ENCODE peak calls at places on chromosome 1, in seven cellular contexts. M is mesenchymal stem cell, P is H1, E is trophoblast cell, C is H9, D is mesendoderm, L is neuronal stem cell. F is an unnamed sample.

GRCh38 chr1:207605444-207606361 is 39.2 kb upstream of the CR1L start:
- DNase-seq in D (no peak), C (no peak), E (no peak), L (no peak), M (no peak), P (no peak), F (no peak)

GRCh38 chr1:26861286-26861701 is 1.7 kb upstream of the SFN start:
- DNase-seq in E (no peak), M (peak; percentile 58), C (no peak), P (no peak), D (peak; percentile 73), L (no peak), F (peak; percentile 46)

GRCh38 chr1:234395297-234395696 is 22.0 kb downstream of the COA6 start:
- DNase-seq in P (no peak), E (no peak), C (no peak), L (no peak), M (no peak), D (no peak), F (no peak)

GRCh38 chr1:207205613-207206009 is 101.6 kb downstream of the C4BPA start:
- DNase-seq in P (no peak), E (no peak), C (no peak), D (no peak), M (no peak), L (no peak), F (no peak)

GRCh38 chr1:222749927-222750326 is 12.9 kb downstream of the FAM177B start:
- DNase-seq in C (no peak), D (peak; percentile 93), E (no peak), L (peak; percentile 27), P (no peak), M (no peak), F (no peak)

GRCh38 chr1:151805066-151805820 is at the start of gene LINGO4:
- DNase-seq in M (no peak), P (no peak), L (no peak), C (no peak), E (no peak), D (no peak), F (no peak)

GRCh38 chr1:224052767-224053166 is 61.1 kb upstream of the FBXO28 start:
- DNase-seq in L (no peak), P (no peak), E (no peak), C (no peak), D (no peak), M (peak; percentile 16), F (peak; percentile 89)

GRCh38 chr1:7912743-7913557 is 27.7 kb downstream of the TNFRSF9 start:
- DNase-seq in E (peak; percentile 34), C (peak; percentile 61), L (no peak), D (peak; percentile 67), P (no peak), M (no peak), F (no peak)

GRCh38 chr1:79430437-79430836 is 423.9 kb upstream of the ADGRL4 start:
- DNase-seq in C (peak; percentile 34), P (peak; percentile 46), L (no peak), D (no peak), M (no peak), E (no peak), F (no peak)

GRCh38 chr1:215599418-215599817 is 32.3 kb downstream of the KCTD3 start:
- DNase-seq in L (no peak), D (peak; percentile 6), C (no peak), P (no peak), E (no peak), M (peak; percentile 73), F (peak; percentile 78)

GRCh38 chr1:208652300-208653160 is 408.3 kb upstream of the PLXNA2 start:
- DNase-seq in P (peak; percentile 53), D (peak; percentile 86), C (peak; percentile 69), M (peak; percentile 87), E (peak; percentile 80), L (peak; percentile 45), F (peak; percentile 66)

GRCh38 chr1:18950415-18951026 is 6.0 kb downstream of the IFFO2 start:
- DNase-seq in L (no peak), E (peak; percentile 70), D (no peak), C (no peak), M (no peak), P (no peak), F (no peak)

GRCh38 chr1:158951956-158952355 is 20.6 kb downstream of the PYHIN1 start:
- DNase-seq in M (no peak), L (no peak), D (no peak), P (no peak), E (no peak), C (peak; percentile 89), F (no peak)

DNA sequence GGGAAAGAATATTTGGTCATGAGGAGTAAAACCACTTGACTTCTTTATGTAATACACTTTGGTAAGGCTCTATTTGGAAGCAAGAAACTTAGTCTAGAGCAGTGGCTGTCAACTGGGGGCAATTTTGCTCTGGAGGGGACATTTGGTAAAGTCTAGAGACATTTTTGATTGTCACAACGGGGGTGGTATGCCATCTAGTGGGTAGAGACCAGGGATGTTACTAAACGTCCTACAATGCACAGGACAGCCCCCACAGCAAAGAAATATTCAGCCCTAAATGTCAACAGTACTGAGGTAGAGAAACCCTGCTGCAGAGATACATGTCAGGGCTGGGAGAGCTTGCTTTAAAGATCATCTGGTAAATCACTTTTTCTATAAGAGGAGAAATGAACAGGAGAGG is 13.5 kb downstream of the FUCA1 start:
- DNase-seq in D (peak; percentile 11), C (no peak), L (no peak), M (peak; percentile 22), E (no peak), P (no peak), F (no peak)
- H3K4ac ChIP-seq in D (no peak overlapping the region), C (no peak overlapping the region), L (no peak overlapping the region), M (no peak overlapping the region), E (no peak overlapping the region), P (no peak overlapping the region), F (no peak overlapping the region)

GRCh38 chr1:12333036-12333785 is 103.4 kb downstream of the VPS13D start:
- DNase-seq in P (no peak), C (no peak), E (no peak), D (no peak), M (no peak), L (no peak), F (no peak)
- H3K4ac ChIP-seq in P (no peak overlapping the region), C (no peak overlapping the region), E (no peak overlapping the region), D (no peak overlapping the region), M (no peak overlapping the region), L (no peak overlapping the region), F (no peak overlapping the region)

GRCh38 chr1:210743038-210743437 is 390.9 kb downstream of the KCNH1 start:
- DNase-seq in P (no peak), C (no peak), D (no peak), E (no peak), M (no peak), L (no peak), F (no peak)
- H3K4ac ChIP-seq in P (no peak overlapping the region), C (no peak overlapping the region), D (no peak overlapping the region), E (no peak overlapping the region), M (no peak overlapping the region), L (no peak overlapping the region), F (no peak overlapping the region)

GRCh38 chr1:115078708-115079107 is 10.6 kb downstream of the TSPAN2 start:
- DNase-seq in D (no peak), L (no peak), E (no peak), M (no peak), C (no peak), P (no peak), F (no peak)
- H3K4ac ChIP-seq in D (no peak overlapping the region), L (no peak overlapping the region), E (no peak overlapping the region), M (no peak overlapping the region), C (no peak overlapping the region), P (no peak overlapping the region), F (no peak overlapping the region)

GRCh38 chr1:89175601-89176256 is at the start of gene GBP7:
- DNase-seq in P (no peak), D (no peak), C (no peak), L (no peak), M (no peak), E (no peak), F (no peak)
- H3K4ac ChIP-seq in P (no peak within 1 kb of the TSS), D (no peak within 1 kb of the TSS), C (no peak within 1 kb of the TSS), L (no peak within 1 kb of the TSS), M (no peak within 1 kb of the TSS), E (no peak within 1 kb of the TSS), F (no peak within 1 kb of the TSS)

GRCh38 chr1:30572192-30572591 is 151.2 kb downstream of the MATN1 start:
- DNase-seq in L (no peak), E (no peak), P (no peak), M (no peak), C (no peak), D (no peak), F (no peak)

GRCh38 chr1:30571380-30571779 is 152.0 kb downstream of the MATN1 start:
- DNase-seq in P (no peak), M (no peak), D (no peak), C (no peak), L (no peak), E (no peak), F (no peak)

GRCh38 chr1:30575066-30575465 is 148.3 kb downstream of the MATN1 start:
- DNase-seq in M (no peak), D (no peak), P (no peak), L (no peak), C (no peak), E (no peak), F (no peak)

DNA sequence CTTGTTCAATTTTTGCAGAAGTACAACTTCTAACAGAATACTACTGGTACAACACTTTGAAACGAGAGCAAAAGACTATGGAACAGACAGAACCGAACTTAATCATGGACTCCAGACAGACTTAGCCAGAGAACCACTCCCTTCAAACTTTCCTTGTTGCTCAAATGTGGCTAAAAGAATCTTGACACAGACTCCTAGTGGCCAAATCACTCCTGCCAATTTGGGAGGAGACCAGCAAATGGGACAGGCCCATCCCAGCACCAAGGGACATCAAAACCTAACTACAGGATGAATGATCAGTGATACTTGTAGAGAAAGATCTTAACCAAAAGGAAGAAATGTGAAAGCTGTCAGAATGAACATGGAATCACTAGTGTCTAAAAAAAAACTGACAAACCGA is 154.0 kb downstream of the MATN1 start:
- DNase-seq in E (no peak), D (peak; percentile 49), L (no peak), C (no peak), P (no peak), M (no peak), F (no peak)
- H3K4ac ChIP-seq in E (no peak overlapping the region), D (no peak overlapping the region), L (no peak overlapping the region), C (no peak overlapping the region), P (no peak overlapping the region), M (no peak overlapping the region), F (no peak overlapping the region)

GRCh38 chr1:228459091-228459993 is 27.8 kb upstream of the RNF187 start:
- DNase-seq in P (peak; percentile 85), M (peak; percentile 86), D (peak; percentile 89), C (peak; percentile 86), E (peak; percentile 74), L (peak; percentile 64), F (peak; percentile 85)
- H3K4ac ChIP-seq in P (no peak overlapping the region), M (no peak overlapping the region), D (peak overlapping the region; percentile 40), C (no peak overlapping the region), E (no peak overlapping the region), L (no peak overlapping the region), F (peak overlapping the region; percentile 69)

F was measured in IMR-90.